ENCODE peak calls at places on chromosomes 11 and 22, in five cellular contexts. K is stomach; D is testis; S is breast epithelium; Q is CD8-positive, alpha-beta memory T cell. H is an unnamed sample.
A peak's percentile ranks its signal among the peaks of the same experiment; 100 is the strongest.

GRCh38 chr22:33828302-33828701 is 92.0 kb downstream of the LARGE1 start:
- DNase-seq in Q (no peak), S (no peak), K (no peak), D (no peak), H (no peak)

GRCh38 chr22:39148727-39149535 is 3.5 kb downstream of the CBX7 start:
- DNase-seq in D (peak; percentile 50), S (no peak), K (peak; percentile 47), Q (peak; percentile 71), H (no peak)

GRCh38 chr11:62789576-62789975 is 2.2 kb downstream of the TMEM223 start:
- DNase-seq in D (no peak), Q (no peak), K (no peak), S (no peak), H (no peak)

GRCh38 chr11:75717608-75718403 is at the start of gene MOGAT2:
- DNase-seq in S (no peak), Q (no peak), K (peak; percentile 68), D (no peak), H (peak; percentile 21)

GRCh38 chr22:42621505-42622002 is 6.9 kb upstream of the POLDIP3 start:
- DNase-seq in S (no peak), D (peak; percentile 64), Q (peak; percentile 32), K (peak; percentile 78), H (peak; percentile 76)

GRCh38 chr22:25068701-25069100 is 116.2 kb downstream of the KIAA1671 start:
- DNase-seq in Q (peak; percentile 34), K (no peak), D (no peak), S (no peak), H (no peak)

GRCh38 chr11:59172345-59173079 is 580 bp downstream of the DTX4 start:
- DNase-seq in S (no peak), Q (no peak), K (peak; percentile 29), D (peak; percentile 38), H (no peak)

GRCh38 chr22:49936973-49937757 is 18.7 kb downstream of the CRELD2 start:
- DNase-seq in D (no peak), S (no peak), Q (no peak), K (peak; percentile 57), H (no peak)

GRCh38 chr11:117178210-117179034 is at the start of gene SIDT2:
- DNase-seq in S (peak; percentile 90), Q (peak; percentile 84), K (peak; percentile 96), D (peak; percentile 98), H (peak; percentile 97)

GRCh38 chr11:60858731-60859464 is 3.1 kb upstream of the PTGDR2 start:
- DNase-seq in Q (no peak), D (no peak), K (no peak), S (no peak), H (no peak)

GRCh38 chr11:6755303-6755952 is 16.3 kb downstream of the OR2AG2 start:
- DNase-seq in K (peak; percentile 27), S (no peak), D (peak; percentile 34), Q (no peak), H (no peak)

GRCh38 chr11:75760710-75761493 is 7.7 kb upstream of the DGAT2 start:
- DNase-seq in D (no peak), K (no peak), S (no peak), Q (no peak), H (no peak)

GRCh38 chr11:46308632-46309419 is 31.4 kb downstream of the CREB3L1 start:
- DNase-seq in Q (peak; percentile 36), K (peak; percentile 79), S (peak; percentile 83), D (peak; percentile 89), H (peak; percentile 91)

GRCh38 chr11:78351193-78351592 is 66.4 kb downstream of the GAB2 start:
- DNase-seq in D (no peak), S (no peak), K (no peak), Q (no peak), H (no peak)

GRCh38 chr11:33857924-33858323 is 34.0 kb downstream of the LMO2 start:
- DNase-seq in K (peak; percentile 77), D (peak; percentile 83), Q (peak; percentile 43), S (peak; percentile 70), H (peak; percentile 81)

GRCh38 chr11:110710520-110711381 is 1.5 kb downstream of the ARHGAP20 start:
- DNase-seq in D (peak; percentile 81), K (peak; percentile 51), Q (no peak), S (peak; percentile 57), H (no peak)
- H3K4me3 ChIP-seq in D (peak overlapping the region; percentile 72), K (peak overlapping the region; percentile 73), Q (no peak overlapping the region), S (peak overlapping the region; percentile 88), H (peak overlapping the region; percentile 37)

GRCh38 chr11:1560011-1560579 is 12.0 kb downstream of the DUSP8 start:
- DNase-seq in Q (no peak), D (no peak), K (no peak), S (no peak), H (no peak)
- H3K27ac ChIP-seq in Q (no peak overlapping the region), D (peak overlapping the region; percentile 13), K (peak overlapping the region; percentile 88), S (peak overlapping the region; percentile 92), H (peak overlapping the region; percentile 92)

DNA sequence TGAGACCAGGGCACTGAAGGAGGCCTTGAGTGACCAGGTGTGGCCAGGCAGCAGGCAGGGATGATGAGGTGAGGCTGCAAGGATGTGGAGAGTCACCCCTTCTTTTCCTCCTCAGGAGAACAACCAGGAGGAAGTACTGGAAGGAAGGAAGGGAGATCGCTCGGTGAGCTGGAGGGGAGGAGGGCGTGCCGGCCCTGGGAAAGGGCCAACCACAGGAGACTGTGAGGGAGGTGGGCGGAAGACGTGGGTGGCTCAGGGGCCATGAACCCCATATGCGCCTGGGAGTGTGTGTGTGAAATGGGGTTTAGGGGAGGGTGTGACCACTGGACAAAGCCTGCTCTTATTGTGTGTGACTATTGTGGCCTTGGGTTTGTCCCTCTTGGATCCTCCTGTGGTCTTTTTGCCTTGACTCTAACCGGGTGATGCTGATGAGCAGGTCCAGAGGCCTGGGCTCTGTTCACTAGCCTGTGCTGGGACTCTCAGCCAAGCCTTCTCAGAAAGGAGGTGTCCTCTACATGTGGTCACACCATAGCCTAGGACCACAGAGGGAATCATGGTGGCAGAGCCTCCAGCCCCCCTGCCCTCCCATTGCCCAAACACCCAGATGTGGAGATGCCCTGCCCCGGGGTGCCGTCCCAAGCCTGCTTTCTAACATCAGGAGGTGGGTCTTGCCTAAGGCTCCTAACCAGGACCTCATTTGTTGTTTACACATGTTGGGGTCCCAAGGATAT is 41.3 kb upstream of the TUB start:
- DNase-seq in S (no peak), D (no peak), Q (no peak), K (peak; percentile 15), H (peak; percentile 28)
- H3K4me3 ChIP-seq in S (no peak overlapping the region), D (no peak overlapping the region), Q (no peak overlapping the region), K (no peak overlapping the region), H (no peak overlapping the region)

GRCh38 chr11:65315204-65315865 is 669 bp downstream of the CDC42EP2 start:
- DNase-seq in D (peak; percentile 83), K (peak; percentile 77), Q (peak; percentile 68), S (peak; percentile 74), H (peak; percentile 73)

GRCh38 chr11:65316979-65317786 is 2.5 kb downstream of the CDC42EP2 start:
- DNase-seq in Q (no peak), S (peak; percentile 78), K (peak; percentile 74), D (peak; percentile 63), H (peak; percentile 81)

GRCh38 chr11:65315866-65316233 is 1.2 kb downstream of the CDC42EP2 start:
- DNase-seq in S (no peak), Q (no peak), K (no peak), D (no peak), H (no peak)

GRCh38 chr11:65316311-65316978 is 1.8 kb downstream of the CDC42EP2 start:
- DNase-seq in Q (no peak), K (no peak), D (peak; percentile 34), S (no peak), H (peak; percentile 87)

DNA sequence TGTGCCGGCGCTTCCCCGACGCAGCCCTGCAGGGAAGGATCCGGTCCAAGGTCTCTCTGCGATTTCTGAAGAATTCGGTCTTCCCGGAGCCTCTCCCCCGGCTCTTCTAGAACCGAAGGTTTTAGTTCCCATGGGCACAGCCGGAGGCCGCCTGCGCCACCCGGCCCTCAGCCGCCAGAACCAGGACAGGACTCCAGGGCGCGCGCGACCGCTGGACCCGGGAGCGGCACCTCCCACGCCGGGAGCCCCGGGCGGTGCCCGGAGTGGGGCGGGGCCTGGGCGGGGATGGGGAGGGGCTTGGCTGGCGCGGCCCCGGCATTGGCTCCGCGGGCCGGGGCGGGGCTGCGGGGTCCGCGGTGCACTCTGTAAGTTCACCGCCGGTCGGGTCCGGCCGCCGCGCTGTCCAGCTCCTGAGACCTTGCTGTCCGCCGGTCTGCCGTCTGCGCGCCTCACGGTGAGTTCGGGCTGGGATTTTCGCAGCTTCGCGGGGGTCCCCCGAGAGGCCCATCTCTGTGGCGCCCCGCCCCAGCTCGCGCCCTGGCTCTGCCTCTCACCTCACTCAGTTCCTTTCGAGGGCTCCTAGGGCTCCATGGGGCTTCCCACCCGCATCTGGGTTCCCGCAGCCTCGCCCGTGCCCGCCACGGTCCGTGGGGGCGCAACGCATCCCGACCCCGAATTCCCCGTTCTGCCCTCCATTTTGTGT is at the start of gene CDC42EP2:
- DNase-seq in D (peak; percentile 88), Q (peak; percentile 54), S (peak; percentile 81), K (peak; percentile 91), H (peak; percentile 92)
- H3K27ac ChIP-seq in D (peak within 1 kb of the TSS; percentile 64), Q (no peak within 1 kb of the TSS), S (peak within 1 kb of the TSS; percentile 94), K (peak within 1 kb of the TSS; percentile 92), H (peak within 1 kb of the TSS; percentile 93)

GRCh38 chr11:125175166-125175565 is 10.6 kb downstream of the PKNOX2 start:
- DNase-seq in K (no peak), Q (no peak), D (no peak), S (no peak), H (no peak)

GRCh38 chr11:125174686-125175085 is 10.1 kb downstream of the PKNOX2 start:
- DNase-seq in K (no peak), S (peak; percentile 10), D (no peak), Q (no peak), H (no peak)

GRCh38 chr11:125175896-125176575 is 11.5 kb downstream of the PKNOX2 start:
- DNase-seq in K (no peak), D (no peak), Q (no peak), S (no peak), H (no peak)

GRCh38 chr11:125179346-125179745 is 14.8 kb downstream of the PKNOX2 start:
- DNase-seq in Q (no peak), K (no peak), S (no peak), D (no peak), H (no peak)

DNA sequence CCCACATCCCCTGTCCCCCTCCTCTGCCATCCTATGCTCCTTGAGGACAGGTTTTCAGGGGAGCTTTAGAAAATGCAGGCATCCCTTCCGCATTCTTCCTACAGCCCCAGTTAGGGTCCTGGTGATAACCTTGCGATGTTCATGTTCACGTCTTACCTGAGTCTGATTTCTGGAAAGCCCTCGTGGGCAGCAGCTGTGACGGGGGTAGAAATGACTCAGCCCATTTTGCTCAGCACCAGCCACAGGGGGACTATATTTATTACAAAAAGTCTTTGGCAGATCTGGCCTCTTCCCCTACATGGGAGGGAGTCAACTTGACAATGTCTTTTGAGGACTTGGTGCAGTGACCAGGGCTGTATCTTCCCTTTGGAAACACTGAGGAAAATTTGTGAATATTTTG is 12.3 kb downstream of the PKNOX2 start:
- DNase-seq in D (no peak), Q (no peak), K (no peak), S (no peak), H (no peak)
- H3K4me3 ChIP-seq in D (no peak overlapping the region), Q (no peak overlapping the region), K (no peak overlapping the region), S (no peak overlapping the region), H (no peak overlapping the region)

DNA sequence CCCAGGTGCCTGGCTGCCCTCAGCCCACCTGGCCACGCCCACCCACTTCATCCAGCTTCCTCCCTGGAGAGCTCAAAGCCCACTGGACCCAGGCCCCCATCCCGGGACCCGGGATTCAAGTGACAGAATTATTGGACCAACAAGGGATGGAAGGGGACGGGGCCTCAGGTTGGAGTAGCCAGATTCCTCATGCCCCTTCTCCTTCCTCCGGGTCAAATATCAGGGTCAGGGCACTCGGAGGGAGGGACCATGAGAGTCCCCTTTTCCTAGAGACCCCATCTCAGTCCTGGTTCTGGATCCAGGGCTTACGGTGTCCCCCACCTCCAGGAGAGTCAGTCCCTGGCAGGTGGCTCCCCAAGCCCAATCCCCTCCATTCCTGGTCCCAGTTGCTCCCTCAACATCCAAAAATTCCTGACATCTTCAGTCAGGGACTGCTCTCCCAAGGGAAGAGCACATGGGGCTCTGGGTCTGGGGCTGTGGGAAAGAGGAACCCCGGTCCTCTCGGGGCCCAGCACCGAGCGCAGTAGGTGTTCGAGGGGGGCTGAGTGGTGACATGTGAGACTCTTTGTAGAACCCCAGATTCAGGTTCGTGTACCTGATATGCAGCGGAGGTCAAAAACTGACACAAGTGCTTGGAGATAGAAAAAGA is 37.7 kb downstream of the IGLL5 start:
- DNase-seq in S (no peak), D (no peak), K (no peak), Q (no peak), H (no peak)
- H3K27ac ChIP-seq in S (no peak overlapping the region), D (no peak overlapping the region), K (no peak overlapping the region), Q (no peak overlapping the region), H (no peak overlapping the region)

H was measured in right atrium auricular region.